ENCODE peak calls at places on chromosomes 4 and X, in five cellular contexts. N, E, U, X and P are unnamed samples.

GRCh38 chr4:79917246-79917645 is 155.8 kb downstream of the ANTXR2 start:
- DNase-seq in N (peak), E (peak), U (peak), X (peak), P (peak)

GRCh38 chrX:14039344-14039743 is 9.7 kb upstream of the GEMIN8 start:
- DNase-seq in N (no peak), E (peak), U (peak), X (no peak), P (peak)

GRCh38 chr4:152715076-152715475 is 35.3 kb upstream of the TMEM154 start:
- DNase-seq in N (no peak), E (no peak), U (no peak), X (no peak), P (no peak)

GRCh38 chrX:48695925-48696300 is 621 bp upstream of the SUV39H1 start:
- DNase-seq in N (no peak), E (no peak), U (no peak), X (no peak), P (peak)

GRCh38 chr4:120317713-120318112 is 251.1 kb upstream of the MAD2L1 start:
- DNase-seq in N (no peak), E (peak), U (no peak), X (no peak), P (no peak)

GRCh38 chrX:138748480-138748879 is 37.0 kb upstream of the FGF13 start:
- DNase-seq in N (no peak), E (no peak), U (no peak), X (no peak), P (peak)

GRCh38 chrX:153582896-153583295 is 16.0 kb downstream of the CCNQ start:
- DNase-seq in N (no peak), E (peak), U (no peak), X (no peak), P (peak)

GRCh38 chrX:24982306-24982965 is 33.3 kb downstream of the ARX start:
- DNase-seq in N (no peak), E (peak), U (no peak), X (no peak), P (no peak)

GRCh38 chr4:145679520-145679919 is 426 bp upstream of the C4orf51 start:
- DNase-seq in N (no peak), E (peak), U (no peak), X (no peak), P (no peak)

GRCh38 chrX:69362354-69362753 is 141.8 kb upstream of the NALF2 start:
- DNase-seq in N (no peak), E (no peak), U (no peak), X (no peak), P (no peak)

GRCh38 chrX:107731831-107732502 is 43.6 kb downstream of the TSC22D3 start:
- DNase-seq in N (peak), E (peak), U (no peak), X (no peak), P (no peak)

GRCh38 chr4:11393551-11393950 is 35.1 kb downstream of the HS3ST1 start:
- DNase-seq in N (no peak), E (no peak), U (no peak), X (no peak), P (peak)

GRCh38 chr4:67593741-67594175 is 35.2 kb downstream of the STAP1 start:
- DNase-seq in N (no peak), E (no peak), U (no peak), X (no peak), P (no peak)

GRCh38 chr4:152983774-152984411 is 47.8 kb downstream of the FHDC1 start:
- DNase-seq in N (peak), E (no peak), U (no peak), X (no peak), P (peak)

GRCh38 chr4:42554072-42554471 is 102.8 kb downstream of the ATP8A1 start:
- DNase-seq in N (no peak), E (no peak), U (no peak), X (no peak), P (no peak)

GRCh38 chr4:169229571-169230028 is 41.2 kb downstream of the SH3RF1 start:
- DNase-seq in N (no peak), E (peak), U (no peak), X (no peak), P (peak)

GRCh38 chr4:123449780-123450179 is 53.2 kb downstream of the SPRY1 start:
- DNase-seq in N (no peak), E (peak), U (no peak), X (no peak), P (no peak)

GRCh38 chr4:169103966-169104412 is 93.9 kb upstream of the CBR4 start:
- DNase-seq in N (peak), E (no peak), U (peak), X (peak), P (no peak)

GRCh38 chr4:186266699-186267467 is 894 bp downstream of the F11 start:
- DNase-seq in N (peak), E (peak), U (peak), X (no peak), P (no peak)

GRCh38 chr4:76383001-76383400 is 37.9 kb downstream of the CCDC158 start:
- DNase-seq in N (no peak), E (no peak), U (no peak), X (no peak), P (peak)

GRCh38 chr4:88628746-88629145 is 36.5 kb downstream of the HERC3 start:
- DNase-seq in N (no peak), E (no peak), U (no peak), X (no peak), P (peak)
- H2BK120ac ChIP-seq in N (no peak), E (no peak), U (no peak), X (no peak), P (no peak)

DNA sequence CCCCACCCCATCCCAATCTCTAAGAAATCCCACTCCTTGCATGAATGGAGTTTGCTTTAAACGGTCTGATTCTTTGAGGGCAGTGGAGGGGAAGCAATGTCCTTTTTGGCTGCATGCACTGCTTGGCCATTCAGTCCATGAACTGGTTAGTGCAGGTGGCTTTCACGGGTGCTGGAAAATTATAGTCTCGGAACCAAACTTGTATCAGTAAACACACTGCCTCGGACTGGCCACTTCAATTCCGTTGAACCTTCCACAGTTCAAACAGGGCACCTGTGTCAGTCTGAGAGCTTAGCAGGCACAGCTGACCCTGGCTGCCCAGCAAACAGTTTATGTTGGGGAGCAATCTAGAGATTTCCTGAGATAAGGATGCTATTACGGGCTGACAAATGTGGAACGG is 255.6 kb downstream of the DHX15 start:
- DNase-seq in N (no peak), E (no peak), U (peak), X (no peak), P (no peak)
- H2BK12ac ChIP-seq in N (no peak), E (no peak), U (no peak), X (peak), P (no peak)

GRCh38 chr4:37246891-37247290 is 2.3 kb downstream of the NWD2 start:
- DNase-seq in N (no peak), E (no peak), U (no peak), X (no peak), P (no peak)
- H2BK120ac ChIP-seq in N (no peak), E (no peak), U (no peak), X (no peak), P (no peak)

GRCh38 chr4:189265515-189265914 is 675.2 kb upstream of the FRG1 start:
- DNase-seq in N (peak), E (no peak), U (no peak), X (no peak), P (no peak)

GRCh38 chr4:189261475-189261874 is 679.2 kb upstream of the FRG1 start:
- DNase-seq in N (no peak), E (no peak), U (no peak), X (no peak), P (no peak)

GRCh38 chr4:189267312-189267965 is 673.2 kb upstream of the FRG1 start:
- DNase-seq in N (no peak), E (no peak), U (no peak), X (no peak), P (no peak)
- H2BK12ac ChIP-seq in N (no peak), E (no peak), U (no peak), X (no peak), P (no peak)

GRCh38 chr4:188942606-188943005 is 803.4 kb downstream of the TRIML1 start:
- DNase-seq in N (no peak), E (peak), U (no peak), X (no peak), P (no peak)

DNA sequence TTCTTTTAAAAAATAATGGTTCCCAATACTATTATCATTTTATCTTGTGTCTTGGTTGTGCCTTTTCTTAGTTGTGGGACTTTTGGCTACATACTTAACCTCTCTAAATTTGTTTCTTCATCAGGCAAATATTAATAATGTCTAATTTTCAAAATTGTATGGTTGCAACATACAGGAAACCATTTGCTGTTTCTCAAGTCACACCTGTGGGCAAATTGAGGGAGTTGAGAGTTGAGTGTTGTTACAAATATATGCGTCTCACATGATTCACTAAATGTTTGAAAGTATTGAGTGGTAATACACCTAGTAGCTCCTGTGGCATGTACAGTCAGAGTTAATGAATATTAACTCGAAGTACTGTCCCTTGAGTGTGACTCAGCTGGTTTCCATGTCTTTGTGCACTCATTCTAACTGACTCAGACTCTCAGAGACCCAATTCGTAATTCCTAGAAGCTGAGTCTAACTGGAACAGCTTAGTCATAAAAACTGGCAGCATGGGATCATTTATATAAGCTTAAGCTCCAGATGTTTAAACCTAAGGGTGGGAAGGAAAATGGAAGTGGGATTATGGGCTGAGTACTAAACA is 802.4 kb downstream of the TRIML1 start:
- DNase-seq in N (no peak), E (peak), U (no peak), X (no peak), P (peak)
- H2BK120ac ChIP-seq in N (no peak), E (no peak), U (no peak), X (no peak), P (no peak)

GRCh38 chr4:143701365-143701764 is 890 bp upstream of the FREM3 start:
- DNase-seq in N (no peak), E (no peak), U (no peak), X (no peak), P (no peak)
- H2BK12ac ChIP-seq in N (no peak), E (no peak), U (no peak), X (no peak), P (no peak)

GRCh38 chr4:6527683-6528595 is 47.0 kb upstream of the MAN2B2 start:
- DNase-seq in N (no peak), E (no peak), U (no peak), X (no peak), P (no peak)
- H2BK120ac ChIP-seq in N (no peak), E (no peak), U (peak), X (no peak), P (no peak)

GRCh38 chr4:183841001-183841400 is 64.1 kb upstream of the STOX2 start:
- DNase-seq in N (no peak), E (no peak), U (no peak), X (no peak), P (no peak)
- H2BK12ac ChIP-seq in N (no peak), E (no peak), U (no peak), X (no peak), P (no peak)

DNA sequence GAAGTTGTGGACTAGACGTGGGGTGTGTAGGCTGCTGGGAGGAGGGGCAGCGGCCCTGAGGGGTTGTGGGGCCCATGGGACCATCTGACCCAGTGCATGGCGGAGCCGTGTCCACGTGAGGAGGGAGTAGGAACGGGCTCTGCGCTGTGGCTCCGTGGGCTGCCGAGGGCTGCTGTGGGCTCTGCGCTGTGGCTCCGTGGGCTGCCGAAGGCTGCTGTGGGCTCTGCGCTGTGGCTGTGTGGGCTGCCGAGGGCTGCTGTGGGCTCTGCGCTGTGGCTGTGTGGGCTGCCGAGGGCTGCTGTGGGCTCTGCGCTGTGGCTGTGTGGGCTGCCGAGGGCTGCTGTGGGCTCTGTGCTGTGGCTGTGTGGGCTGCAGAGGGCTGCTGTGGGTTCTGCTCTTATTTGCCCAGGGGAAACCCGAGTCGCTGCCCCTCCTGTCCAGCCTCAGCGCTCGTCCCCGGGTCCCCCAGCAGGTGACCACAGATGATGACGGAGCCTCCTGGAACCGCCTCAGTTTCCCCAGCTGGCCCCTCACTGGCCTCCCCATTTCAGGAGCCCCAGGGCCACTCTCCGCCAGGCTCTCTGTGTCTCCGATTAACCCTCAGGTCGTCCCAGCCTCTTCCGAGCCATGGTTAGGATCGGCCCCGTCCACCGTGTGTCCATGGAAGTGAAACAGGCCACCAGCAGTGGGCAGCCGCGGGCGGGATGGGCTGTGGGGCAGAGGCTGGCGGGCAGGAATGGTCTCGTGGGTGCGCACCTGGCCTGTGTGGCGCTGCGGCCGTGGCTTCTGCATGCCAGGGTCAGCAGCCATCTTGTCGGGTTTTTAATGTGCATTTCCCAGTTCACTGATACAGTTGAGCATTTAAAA is 20.0 kb downstream of the PCGF3 start:
- DNase-seq in N (no peak), E (no peak), U (no peak), X (no peak), P (peak)
- H2BK120ac ChIP-seq in N (no peak), E (no peak), U (no peak), X (no peak), P (no peak)

DNA sequence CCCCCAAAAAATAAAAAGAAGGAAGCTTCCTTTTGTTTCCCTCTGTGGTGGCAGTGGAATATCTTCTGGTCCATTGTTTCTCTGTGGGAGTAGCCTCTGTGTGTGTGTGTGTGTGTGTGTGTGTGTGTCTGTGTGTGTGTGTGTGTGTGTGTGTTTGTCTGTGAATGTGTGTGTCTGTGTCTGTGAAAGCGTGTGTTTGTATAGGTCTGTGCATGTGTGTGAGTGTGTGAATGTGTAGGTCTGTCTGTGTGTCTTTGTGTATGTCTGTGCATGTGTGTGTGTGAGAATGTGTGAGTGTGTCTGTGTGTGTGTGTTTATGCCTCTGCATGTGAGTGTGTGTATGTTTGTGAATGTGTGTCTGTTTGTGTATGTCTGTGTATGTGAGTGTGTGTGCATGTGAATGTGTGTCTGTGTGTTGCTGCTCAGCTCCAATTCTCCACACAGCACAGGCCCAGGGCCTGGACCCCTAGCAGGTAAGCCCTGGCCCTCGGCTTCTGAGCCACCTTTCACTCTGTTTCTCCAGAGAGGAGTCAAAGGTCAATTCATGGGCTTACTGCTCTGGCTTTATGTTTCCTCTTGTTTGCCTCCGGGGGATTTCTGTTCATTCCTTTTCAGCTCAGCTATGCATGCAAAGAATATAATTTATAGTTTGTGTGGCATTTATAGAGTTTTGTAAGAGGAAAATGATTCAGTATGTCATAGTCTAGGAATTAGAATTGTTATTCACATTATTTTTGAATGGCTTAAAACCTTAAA is 89.8 kb downstream of the UCHL1 start:
- DNase-seq in N (no peak), E (peak), U (no peak), X (no peak), P (no peak)
- H2BK12ac ChIP-seq in N (no peak), E (no peak), U (peak), X (peak), P (peak)